ENCODE peak calls at places on chromosomes 6 and 20, in four cellular contexts. One of them, this sample, is unnamed.

GRCh38 chr6:54315692-54316091 is 7.5 kb downstream of the TINAG start:
- DNase-seq in CD8-positive, alpha-beta memory T cell: no peak
- DNase-seq in neural progenitor cell: no peak
- DNase-seq in hippocampal formation: no peak
- DNase-seq in this sample: no peak

GRCh38 chr6:169807219-169807618 is 55.8 kb downstream of the ERMARD start:
- DNase-seq in CD8-positive, alpha-beta memory T cell: no peak
- DNase-seq in neural progenitor cell: no peak
- DNase-seq in hippocampal formation: no peak
- DNase-seq in this sample: no peak

GRCh38 chr6:100677240-100677639 is 203.9 kb downstream of the ASCC3 start:
- DNase-seq in CD8-positive, alpha-beta memory T cell: no peak
- DNase-seq in neural progenitor cell: no peak
- DNase-seq in hippocampal formation: no peak
- DNase-seq in this sample: no peak

GRCh38 chr6:167699141-167700036 is 127.3 kb upstream of the AFDN start:
- DNase-seq in CD8-positive, alpha-beta memory T cell: no peak
- DNase-seq in neural progenitor cell: no peak
- DNase-seq in hippocampal formation: peak; percentile 26
- DNase-seq in this sample: no peak

GRCh38 chr6:117481926-117482239 is 591 bp upstream of the DCBLD1 start:
- DNase-seq in CD8-positive, alpha-beta memory T cell: no peak
- DNase-seq in neural progenitor cell: peak; percentile 8
- DNase-seq in hippocampal formation: no peak
- DNase-seq in this sample: no peak

GRCh38 chr6:26031151-26031594 is 56.1 kb upstream of the HFE start:
- DNase-seq in CD8-positive, alpha-beta memory T cell: no peak
- DNase-seq in neural progenitor cell: no peak
- DNase-seq in hippocampal formation: no peak
- DNase-seq in this sample: no peak

GRCh38 chr6:169337881-169338445 is 84.3 kb upstream of the THBS2 start:
- DNase-seq in CD8-positive, alpha-beta memory T cell: no peak
- DNase-seq in neural progenitor cell: no peak
- DNase-seq in hippocampal formation: no peak
- DNase-seq in this sample: no peak

GRCh38 chr20:19381947-19382346 is 169.5 kb downstream of the SLC24A3 start:
- DNase-seq in CD8-positive, alpha-beta memory T cell: no peak
- DNase-seq in neural progenitor cell: no peak
- DNase-seq in hippocampal formation: no peak
- DNase-seq in this sample: no peak

GRCh38 chr20:47482705-47483104 is 19.0 kb upstream of the NCOA3 start:
- DNase-seq in CD8-positive, alpha-beta memory T cell: no peak
- DNase-seq in neural progenitor cell: no peak
- DNase-seq in hippocampal formation: no peak
- DNase-seq in this sample: no peak

GRCh38 chr6:6332240-6332639 is 11.8 kb upstream of the F13A1 start:
- DNase-seq in CD8-positive, alpha-beta memory T cell: no peak
- DNase-seq in neural progenitor cell: no peak
- DNase-seq in hippocampal formation: no peak
- DNase-seq in this sample: no peak

GRCh38 chr6:26196846-26197683 is 109.8 kb downstream of the HFE start:
- DNase-seq in CD8-positive, alpha-beta memory T cell: peak; percentile 73
- DNase-seq in neural progenitor cell: peak; percentile 84
- DNase-seq in hippocampal formation: peak; percentile 63
- DNase-seq in this sample: peak; percentile 88

GRCh38 chr6:140061422-140062041 is 687.1 kb upstream of the CITED2 start:
- DNase-seq in CD8-positive, alpha-beta memory T cell: no peak
- DNase-seq in neural progenitor cell: no peak
- DNase-seq in hippocampal formation: no peak
- DNase-seq in this sample: no peak

GRCh38 chr6:142152731-142153130 is 5.7 kb downstream of the VTA1 start:
- DNase-seq in CD8-positive, alpha-beta memory T cell: no peak
- DNase-seq in neural progenitor cell: no peak
- DNase-seq in hippocampal formation: no peak
- DNase-seq in this sample: peak; percentile 74

GRCh38 chr6:32949113-32949512 is 3.8 kb downstream of the HLA-DMA start:
- DNase-seq in CD8-positive, alpha-beta memory T cell: no peak
- DNase-seq in neural progenitor cell: no peak
- DNase-seq in hippocampal formation: no peak
- DNase-seq in this sample: no peak

GRCh38 chr6:26232950-26233607 is 131.9 kb upstream of the BTN3A2 start:
- DNase-seq in CD8-positive, alpha-beta memory T cell: peak; percentile 23
- DNase-seq in neural progenitor cell: peak; percentile 39
- DNase-seq in hippocampal formation: no peak
- DNase-seq in this sample: peak; percentile 38

GRCh38 chr20:44056010-44056698 is 130.8 kb downstream of the JPH2 start:
- DNase-seq in CD8-positive, alpha-beta memory T cell: no peak
- DNase-seq in neural progenitor cell: peak; percentile 72
- DNase-seq in hippocampal formation: peak; percentile 33
- DNase-seq in this sample: no peak

GRCh38 chr6:152669894-152670293 is 27.8 kb upstream of the MYCT1 start:
- DNase-seq in CD8-positive, alpha-beta memory T cell: no peak
- DNase-seq in neural progenitor cell: peak; percentile 20
- DNase-seq in hippocampal formation: no peak
- DNase-seq in this sample: peak; percentile 22

GRCh38 chr20:53940883-53941546 is 129.4 kb downstream of the BCAS1 start:
- DNase-seq in CD8-positive, alpha-beta memory T cell: no peak
- DNase-seq in neural progenitor cell: peak; percentile 51
- DNase-seq in hippocampal formation: peak; percentile 26
- DNase-seq in this sample: peak; percentile 96

GRCh38 chr20:21174425-21175239 is 48.8 kb downstream of the KIZ start:
- DNase-seq in CD8-positive, alpha-beta memory T cell: no peak
- DNase-seq in neural progenitor cell: no peak
- DNase-seq in hippocampal formation: no peak
- DNase-seq in this sample: no peak